ENCODE peak calls at places on chromosomes 13 and 19, in four cellular contexts. One of them, this sample, is unnamed.

GRCh38 chr13:39510296-39510695 is 92.7 kb downstream of the LHFPL6 start:
- DNase-seq in IMR-90: no peak
- DNase-seq in K562: no peak
- DNase-seq in GM12878: peak
- DNase-seq in this sample: no peak

GRCh38 chr13:81872581-81872980 is 1531.7 kb upstream of the SPRY2 start:
- DNase-seq in GM12878: no peak
- DNase-seq in K562: no peak
- DNase-seq in IMR-90: no peak
- DNase-seq in this sample: no peak

GRCh38 chr19:17526922-17527321 is 15.5 kb downstream of the PGLS start:
- DNase-seq in IMR-90: no peak
- DNase-seq in GM12878: peak
- DNase-seq in K562: no peak
- DNase-seq in this sample: no peak

GRCh38 chr13:102323012-102323411 is 78.8 kb downstream of the FGF14 start:
- DNase-seq in K562: no peak
- DNase-seq in IMR-90: no peak
- DNase-seq in GM12878: no peak
- DNase-seq in this sample: no peak

GRCh38 chr19:15283141-15283885 is 49.0 kb downstream of the BRD4 start:
- DNase-seq in IMR-90: peak
- DNase-seq in K562: no peak
- DNase-seq in GM12878: no peak
- DNase-seq in this sample: no peak

GRCh38 chr19:32330149-32330548 is 15.3 kb upstream of the ZNF507 start:
- DNase-seq in GM12878: no peak
- DNase-seq in IMR-90: no peak
- DNase-seq in K562: no peak
- DNase-seq in this sample: peak

GRCh38 chr13:46469064-46469463 is 82.0 kb upstream of the RUBCNL start:
- DNase-seq in K562: no peak
- DNase-seq in IMR-90: no peak
- DNase-seq in GM12878: no peak
- DNase-seq in this sample: no peak

GRCh38 chr19:4390017-4390861 is 10.1 kb downstream of the SH3GL1 start:
- DNase-seq in K562: no peak
- DNase-seq in IMR-90: peak
- DNase-seq in GM12878: no peak
- DNase-seq in this sample: peak

GRCh38 chr19:37931941-37932655 is 25.1 kb downstream of the SIPA1L3 start:
- DNase-seq in GM12878: no peak
- DNase-seq in K562: no peak
- DNase-seq in IMR-90: peak
- DNase-seq in this sample: peak

GRCh38 chr13:36736119-36736726 is 62.4 kb downstream of the SERTM1 start:
- DNase-seq in K562: peak
- DNase-seq in GM12878: no peak
- DNase-seq in IMR-90: peak
- DNase-seq in this sample: peak

GRCh38 chr13:38262211-38262610 is 87.4 kb upstream of the UFM1 start:
- DNase-seq in K562: no peak
- DNase-seq in IMR-90: no peak
- DNase-seq in GM12878: no peak
- DNase-seq in this sample: no peak

GRCh38 chr19:5147971-5148793 is 179.3 kb downstream of the KDM4B start:
- DNase-seq in IMR-90: no peak
- DNase-seq in K562: no peak
- DNase-seq in GM12878: no peak
- DNase-seq in this sample: no peak

GRCh38 chr19:42619271-42619670 is 24.5 kb upstream of the CEACAM8 start:
- DNase-seq in GM12878: no peak
- DNase-seq in IMR-90: no peak
- DNase-seq in K562: no peak
- DNase-seq in this sample: no peak

GRCh38 chr13:73223372-73223781 is 164.6 kb downstream of the KLF5 start:
- DNase-seq in K562: no peak
- DNase-seq in IMR-90: no peak
- DNase-seq in GM12878: peak
- DNase-seq in this sample: no peak

GRCh38 chr13:24612726-24613125 is 67.5 kb upstream of the ATP12A start:
- DNase-seq in K562: no peak
- DNase-seq in IMR-90: no peak
- DNase-seq in GM12878: no peak
- DNase-seq in this sample: no peak

GRCh38 chr19:14843587-14843986 is 5.1 kb downstream of the OR7A10 start:
- DNase-seq in K562: no peak
- DNase-seq in GM12878: no peak
- DNase-seq in IMR-90: no peak
- DNase-seq in this sample: no peak

GRCh38 chr13:75226092-75226491 is 255.9 kb downstream of the TBC1D4 start:
- DNase-seq in K562: peak
- DNase-seq in IMR-90: no peak
- DNase-seq in GM12878: no peak
- DNase-seq in this sample: no peak

GRCh38 chr13:34340534-34340933 is 522.6 kb downstream of the RFC3 start:
- DNase-seq in K562: no peak
- DNase-seq in IMR-90: no peak
- DNase-seq in GM12878: no peak
- DNase-seq in this sample: no peak

GRCh38 chr19:49639401-49640112 is 386 bp downstream of the RRAS start:
- DNase-seq in IMR-90: no peak
- DNase-seq in GM12878: no peak
- DNase-seq in K562: no peak
- DNase-seq in this sample: no peak

GRCh38 chr19:31543456-31543855 is 194.2 kb upstream of the TSHZ3 start:
- DNase-seq in GM12878: no peak
- DNase-seq in IMR-90: no peak
- DNase-seq in K562: no peak
- DNase-seq in this sample: no peak

GRCh38 chr13:28539625-28540286 is 44.8 kb upstream of the FLT1 start:
- DNase-seq in GM12878: no peak
- DNase-seq in K562: no peak
- DNase-seq in IMR-90: no peak
- DNase-seq in this sample: no peak

GRCh38 chr13:77832339-77833100 is 86.1 kb downstream of the EDNRB start:
- DNase-seq in K562: no peak
- DNase-seq in IMR-90: peak
- DNase-seq in GM12878: no peak
- DNase-seq in this sample: no peak

GRCh38 chr13:73198888-73199497 is 140.2 kb downstream of the KLF5 start:
- DNase-seq in IMR-90: no peak
- DNase-seq in GM12878: no peak
- DNase-seq in K562: no peak
- DNase-seq in this sample: no peak

GRCh38 chr13:44312898-44313551 is 60.6 kb upstream of the SERP2 start:
- DNase-seq in IMR-90: peak
- DNase-seq in K562: no peak
- DNase-seq in GM12878: no peak
- DNase-seq in this sample: peak

GRCh38 chr19:5950744-5951143 is 27.2 kb downstream of the RANBP3 start:
- DNase-seq in IMR-90: no peak
- DNase-seq in K562: no peak
- DNase-seq in GM12878: no peak
- DNase-seq in this sample: no peak

GRCh38 chr13:32537580-32538233 is 888 bp downstream of the N4BP2L2 start:
- DNase-seq in IMR-90: no peak
- DNase-seq in GM12878: no peak
- DNase-seq in K562: peak
- DNase-seq in this sample: peak

GRCh38 chr13:110525328-110526319 is 35.9 kb downstream of the RAB20 start:
- DNase-seq in IMR-90: no peak
- DNase-seq in K562: no peak
- DNase-seq in GM12878: peak
- DNase-seq in this sample: no peak
- TF ChIP-seq FOS in IMR-90: no peak
- TF ChIP-seq FOS in K562: no peak
- TF ChIP-seq FOS in GM12878: no peak
- TF ChIP-seq FOS in this sample: no peak

GRCh38 chr13:64071352-64071751 is 2655.7 kb upstream of the PCDH20 start:
- DNase-seq in K562: no peak
- DNase-seq in IMR-90: no peak
- DNase-seq in GM12878: no peak
- DNase-seq in this sample: no peak
- TF ChIP-seq FOS in K562: no peak
- TF ChIP-seq FOS in IMR-90: no peak
- TF ChIP-seq FOS in GM12878: no peak
- TF ChIP-seq FOS in this sample: no peak

GRCh38 chr13:95536629-95537241 is 15.8 kb upstream of the CLDN10 start:
- DNase-seq in GM12878: no peak
- DNase-seq in K562: no peak
- DNase-seq in IMR-90: peak
- DNase-seq in this sample: peak
- TF ChIP-seq FOS in GM12878: no peak
- TF ChIP-seq FOS in K562: no peak
- TF ChIP-seq FOS in IMR-90: no peak
- TF ChIP-seq FOS in this sample: no peak

GRCh38 chr19:39918183-39918651 is 16.2 kb downstream of the FCGBP start:
- DNase-seq in K562: no peak
- DNase-seq in IMR-90: no peak
- DNase-seq in GM12878: no peak
- DNase-seq in this sample: no peak
- TF ChIP-seq FOS in K562: no peak
- TF ChIP-seq FOS in IMR-90: no peak
- TF ChIP-seq FOS in GM12878: no peak
- TF ChIP-seq FOS in this sample: no peak

GRCh38 chr19:46201413-46202310 is 27.9 kb upstream of the IGFL1 start:
- DNase-seq in K562: no peak
- DNase-seq in GM12878: no peak
- DNase-seq in IMR-90: no peak
- DNase-seq in this sample: no peak
- TF ChIP-seq FOS in K562: no peak
- TF ChIP-seq FOS in GM12878: no peak
- TF ChIP-seq FOS in IMR-90: no peak
- TF ChIP-seq FOS in this sample: no peak

GRCh38 chr19:29489182-29489951 is 36.4 kb upstream of the VSTM2B start:
- DNase-seq in K562: no peak
- DNase-seq in GM12878: no peak
- DNase-seq in IMR-90: no peak
- DNase-seq in this sample: no peak

GRCh38 chr19:29484876-29485275 is 40.9 kb upstream of the VSTM2B start:
- DNase-seq in GM12878: no peak
- DNase-seq in K562: no peak
- DNase-seq in IMR-90: no peak
- DNase-seq in this sample: no peak

GRCh38 chr19:29485293-29485692 is 40.5 kb upstream of the VSTM2B start:
- DNase-seq in GM12878: no peak
- DNase-seq in IMR-90: no peak
- DNase-seq in K562: no peak
- DNase-seq in this sample: no peak

GRCh38 chr19:29483944-29484581 is 41.7 kb upstream of the VSTM2B start:
- DNase-seq in GM12878: no peak
- DNase-seq in K562: no peak
- DNase-seq in IMR-90: no peak
- DNase-seq in this sample: no peak

DNA sequence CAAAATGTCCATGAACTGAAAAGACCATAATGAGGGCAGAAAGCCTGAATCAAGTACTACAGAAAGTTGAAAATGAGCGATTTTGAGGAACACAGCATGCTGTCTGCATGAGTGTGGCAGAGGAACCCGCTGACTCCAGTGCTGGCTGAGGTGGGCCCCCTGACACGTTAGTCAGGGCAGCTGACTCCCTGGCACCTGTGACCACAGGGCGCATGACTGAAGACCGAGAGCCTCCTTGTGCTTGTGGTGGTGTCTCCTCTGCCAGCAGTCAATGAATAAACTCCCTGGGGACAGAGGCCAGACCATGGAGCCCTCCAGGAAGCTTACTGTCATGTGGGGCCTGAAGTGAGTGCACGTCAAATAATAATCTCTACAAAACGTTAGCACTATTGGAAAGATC is 38.4 kb upstream of the VSTM2B start:
- DNase-seq in K562: no peak
- DNase-seq in IMR-90: no peak
- DNase-seq in GM12878: no peak
- DNase-seq in this sample: no peak
- TF ChIP-seq FOS in K562: no peak
- TF ChIP-seq FOS in IMR-90: no peak
- TF ChIP-seq FOS in GM12878: no peak
- TF ChIP-seq FOS in this sample: no peak

DNA sequence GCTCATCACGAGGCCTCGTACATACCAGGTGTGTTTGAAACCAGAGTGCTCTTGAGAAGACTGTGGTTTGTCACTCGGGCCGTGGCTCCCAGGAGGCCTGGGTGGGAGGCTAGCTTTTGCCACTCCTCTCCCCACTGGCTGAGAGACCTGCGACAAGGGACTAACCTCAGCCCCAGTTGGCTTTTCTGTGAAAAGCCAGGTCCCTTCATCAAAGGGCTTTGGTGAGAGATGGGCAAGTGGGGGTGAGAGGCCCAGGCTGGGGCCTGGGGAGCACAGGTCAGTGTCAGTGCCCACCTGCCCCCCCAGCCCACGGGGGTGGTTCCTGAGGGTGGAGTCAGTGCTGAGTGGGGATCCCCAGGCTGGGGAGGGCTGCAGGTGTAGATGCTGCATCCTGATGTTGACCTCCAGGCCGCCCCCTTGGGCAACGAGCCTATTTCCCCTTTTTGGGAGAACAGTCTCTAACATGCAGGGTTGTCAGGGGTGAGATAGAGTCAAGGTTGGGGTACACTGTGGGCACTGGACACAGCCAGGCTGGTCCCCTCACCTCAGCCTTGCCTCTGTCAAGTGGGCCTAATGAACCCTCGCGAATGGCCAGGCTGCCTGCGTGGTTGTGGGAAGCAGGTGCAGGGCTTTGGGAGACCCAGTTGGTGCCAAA is 661 bp downstream of the KCNJ14 start:
- DNase-seq in K562: no peak
- DNase-seq in IMR-90: no peak
- DNase-seq in GM12878: no peak
- DNase-seq in this sample: no peak
- TF ChIP-seq FOS in K562: no peak
- TF ChIP-seq FOS in IMR-90: no peak
- TF ChIP-seq FOS in GM12878: no peak
- TF ChIP-seq FOS in this sample: no peak

DNA sequence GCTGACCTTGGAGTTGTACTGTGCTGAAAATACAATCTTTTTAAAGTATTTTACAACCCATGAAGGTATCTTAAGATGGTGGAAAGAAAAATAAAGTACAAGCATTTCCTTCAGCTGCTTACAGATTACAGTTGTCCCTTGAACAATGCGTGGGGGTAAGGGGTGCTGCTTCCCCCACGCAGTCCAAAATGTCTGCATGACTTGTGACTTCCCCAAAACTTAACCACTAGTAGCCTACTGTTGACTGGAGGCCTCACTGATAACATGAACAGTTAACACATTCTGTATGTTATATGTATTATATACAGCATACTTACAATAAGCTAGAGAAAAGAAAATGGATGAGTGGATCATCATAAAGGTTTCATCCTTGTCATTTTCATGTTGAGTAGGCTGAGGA is 45.3 kb upstream of the ZNF599 start:
- DNase-seq in IMR-90: no peak
- DNase-seq in K562: no peak
- DNase-seq in GM12878: no peak
- DNase-seq in this sample: no peak
- TF ChIP-seq FOS in IMR-90: no peak
- TF ChIP-seq FOS in K562: no peak
- TF ChIP-seq FOS in GM12878: no peak
- TF ChIP-seq FOS in this sample: no peak

This sample was measured in endothelial cell of umbilical vein.